ENCODE peak calls at places on chromosomes 4 and X, in four cellular contexts. N is hepatocyte, U is tibial artery, P is endodermal cell. F is an unnamed sample.

GRCh38 chrX:154059231-154059630 is 38.3 kb downstream of the MECP2 start:
- DNase-seq in P (no peak), U (no peak), N (no peak), F (no peak)

GRCh38 chr4:57190651-57191481 is 80.7 kb upstream of the IGFBP7 start:
- DNase-seq in U (no peak), N (peak; percentile 56), P (peak; percentile 94), F (peak; percentile 23)

GRCh38 chrX:24928114-24928513 is 87.7 kb downstream of the ARX start:
- DNase-seq in N (no peak), U (no peak), P (no peak), F (no peak)

GRCh38 chrX:45619290-45619689 is 418.6 kb upstream of the DIPK2B start:
- DNase-seq in N (no peak), U (no peak), P (no peak), F (no peak)

GRCh38 chr4:165874072-165874798 is 1.2 kb downstream of the TLL1 start:
- DNase-seq in N (peak; percentile 8), P (peak; percentile 68), U (no peak), F (peak; percentile 13)

GRCh38 chr4:164977243-164978164 is at the start of gene TRIM61:
- DNase-seq in U (peak; percentile 67), P (peak; percentile 52), N (no peak), F (no peak)

GRCh38 chrX:153728951-153729631 is 4.4 kb downstream of the ABCD1 start:
- DNase-seq in N (no peak), U (no peak), P (no peak), F (no peak)

GRCh38 chrX:81586091-81586490 is 384.2 kb downstream of the SH3BGRL start:
- DNase-seq in U (no peak), P (peak; percentile 48), N (no peak), F (no peak)

GRCh38 chr4:41424541-41424940 is 113.4 kb upstream of the LIMCH1 start:
- DNase-seq in U (no peak), N (no peak), P (no peak), F (no peak)

GRCh38 chrX:115018040-115018647 is 728 bp upstream of the IL13RA2 start:
- DNase-seq in P (peak; percentile 53), U (no peak), N (peak; percentile 25), F (no peak)

GRCh38 chrX:150503898-150504219 is 64.6 kb upstream of the MTM1 start:
- DNase-seq in P (peak; percentile 45), U (no peak), N (no peak), F (peak; percentile 18)

GRCh38 chr4:10944321-10944720 is 259.8 kb upstream of the CLNK start:
- DNase-seq in U (no peak), P (peak; percentile 64), N (peak; percentile 13), F (peak; percentile 61)

GRCh38 chrX:40778861-40779575 is 43.7 kb upstream of the MED14 start:
- DNase-seq in N (no peak), P (no peak), U (no peak), F (peak; percentile 84)

GRCh38 chr4:82469776-82470345 is 39.5 kb downstream of the ENOPH1 start:
- DNase-seq in N (peak; percentile 19), U (no peak), P (peak; percentile 44), F (peak; percentile 45)

GRCh38 chr4:16581117-16581516 is 317.3 kb downstream of the LDB2 start:
- DNase-seq in U (no peak), N (no peak), P (no peak), F (no peak)

GRCh38 chrX:72604112-72604511 is 31.5 kb upstream of the HDAC8 start:
- DNase-seq in U (no peak), P (no peak), N (no peak), F (no peak)

GRCh38 chrX:32289356-32289755 is 922.0 kb downstream of the DMD start:
- DNase-seq in U (no peak), N (no peak), P (no peak), F (no peak)

GRCh38 chrX:102934624-102935023 is 2.4 kb upstream of the RAB40AL start:
- DNase-seq in U (no peak), N (peak; percentile 12), P (peak; percentile 74), F (peak; percentile 12)

GRCh38 chr4:13705521-13706035 is 78.1 kb upstream of the BOD1L1 start:
- DNase-seq in U (no peak), N (peak; percentile 38), P (no peak), F (peak; percentile 55)

GRCh38 chr4:141102367-141102766 is 30.9 kb downstream of the RNF150 start:
- DNase-seq in P (no peak), U (no peak), N (peak; percentile 12), F (peak; percentile 62)

GRCh38 chr4:37620174-37620573 is 66.0 kb downstream of the RELL1 start:
- DNase-seq in N (no peak), P (no peak), U (no peak), F (no peak)

GRCh38 chr4:84503495-84504437 is 4.7 kb upstream of the NKX6-1 start:
- DNase-seq in P (peak; percentile 70), U (no peak), N (peak; percentile 87), F (peak; percentile 72)

DNA sequence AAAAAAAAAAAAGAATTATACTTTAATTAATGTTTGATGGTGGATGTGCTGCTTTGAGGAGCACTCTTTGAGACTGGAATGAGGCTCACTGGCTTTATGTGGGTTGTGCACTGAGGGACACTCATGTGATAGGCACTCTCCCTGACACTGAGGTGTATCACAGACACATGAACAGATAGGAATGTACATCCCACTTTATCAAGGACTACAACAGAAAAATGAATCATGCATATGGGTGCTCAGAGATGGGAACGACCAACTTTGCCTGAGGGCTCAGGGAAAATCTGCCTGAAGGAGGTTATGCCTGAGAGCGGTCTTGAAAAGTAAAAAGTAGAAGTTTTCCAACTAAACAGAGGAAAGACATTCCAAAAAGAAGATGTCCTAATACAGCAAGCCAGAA is 97.7 kb upstream of the RBPJ start:
- DNase-seq in U (no peak), N (no peak), P (no peak), F (peak; percentile 69)
- TF ChIP-seq CTCF in U (no peak), N (no peak), P (no peak), F (no peak)

GRCh38 chr4:7052313-7052712 is 9.1 kb downstream of the TADA2B start:
- DNase-seq in P (no peak), U (no peak), N (no peak), F (no peak)

GRCh38 chr4:7054106-7054880 is 11.1 kb downstream of the TADA2B start:
- DNase-seq in N (no peak), U (no peak), P (peak; percentile 42), F (no peak)

GRCh38 chr4:7055990-7056325 is 11.9 kb downstream of the GRPEL1 start:
- DNase-seq in N (no peak), P (peak; percentile 41), U (peak; percentile 51), F (no peak)

GRCh38 chr4:7052923-7053715 is 9.9 kb downstream of the TADA2B start:
- DNase-seq in N (no peak), P (no peak), U (no peak), F (no peak)

DNA sequence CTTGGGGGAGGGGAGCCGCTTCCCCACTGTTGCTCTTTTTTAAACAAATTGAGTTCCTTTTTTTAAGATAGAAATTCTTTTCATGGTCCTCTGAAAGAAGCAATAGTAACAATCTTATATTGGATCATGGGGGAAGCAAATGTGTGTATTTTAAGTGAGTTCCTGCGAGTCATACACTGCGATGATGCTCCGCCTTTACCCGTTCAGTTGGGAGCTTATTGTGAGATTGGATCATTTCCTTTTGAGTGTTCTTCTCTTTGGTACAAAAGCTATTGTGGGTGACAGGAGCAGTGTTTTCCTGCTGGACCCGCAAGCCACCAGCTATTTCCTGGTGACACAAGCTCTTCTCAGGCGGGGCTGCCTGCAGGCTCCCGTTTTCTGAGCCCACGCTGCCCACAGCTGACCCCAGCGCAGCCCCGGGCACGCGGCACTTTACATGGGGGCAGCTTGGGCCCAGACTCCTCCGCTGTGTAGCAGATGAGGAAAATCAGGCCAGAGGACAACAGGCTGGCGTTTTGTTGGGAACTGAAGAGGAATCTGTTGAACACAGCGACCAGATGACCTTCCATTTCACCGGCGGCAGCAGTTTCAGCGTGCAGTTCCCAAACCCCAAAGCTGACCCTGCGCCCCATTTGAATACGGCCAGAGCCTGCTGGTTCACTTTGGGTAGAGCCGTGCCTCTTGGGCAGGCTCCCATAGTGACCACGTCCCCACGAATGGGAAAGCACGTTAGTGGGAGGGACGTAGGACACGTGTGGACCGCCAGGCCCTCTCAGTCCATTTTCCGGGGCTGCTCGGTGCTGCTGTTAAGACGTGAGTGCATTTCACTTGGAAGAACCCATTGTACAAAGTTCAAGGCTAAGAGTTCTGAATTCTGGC is 12.2 kb downstream of the TADA2B start:
- DNase-seq in N (no peak), P (no peak), U (no peak), F (peak; percentile 37)
- H3K36me3 ChIP-seq in N (no peaks in the 10 kb centered on the region), P (peaks cover 47% of the 10 kb centered on the region), U (peaks cover 38% of the 10 kb centered on the region), F (peaks cover 14% of the 10 kb centered on the region)

DNA sequence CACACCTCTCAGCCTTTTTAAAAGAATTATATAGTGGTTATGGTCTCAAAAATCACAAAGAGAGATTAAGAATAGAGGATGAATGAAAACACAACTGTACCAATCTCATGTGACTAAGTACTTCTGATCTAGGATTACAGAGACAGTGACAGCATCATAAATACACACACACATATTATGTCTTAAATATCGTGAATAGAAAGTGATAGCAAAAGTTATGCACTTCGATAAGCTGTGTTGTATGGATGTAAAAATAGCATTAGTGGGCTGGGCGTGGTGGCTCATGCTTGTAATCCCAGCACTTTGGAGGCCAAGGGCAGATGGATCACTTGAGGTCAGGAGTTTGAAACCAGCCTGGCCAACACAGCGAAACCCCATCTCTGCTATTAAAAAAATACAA is 25.0 kb downstream of the GYPA start:
- DNase-seq in U (no peak), N (no peak), P (no peak), F (no peak)
- H3K4me3 ChIP-seq in U (no peak overlapping the region), N (no peak overlapping the region), P (no peak overlapping the region), F (no peak overlapping the region)

DNA sequence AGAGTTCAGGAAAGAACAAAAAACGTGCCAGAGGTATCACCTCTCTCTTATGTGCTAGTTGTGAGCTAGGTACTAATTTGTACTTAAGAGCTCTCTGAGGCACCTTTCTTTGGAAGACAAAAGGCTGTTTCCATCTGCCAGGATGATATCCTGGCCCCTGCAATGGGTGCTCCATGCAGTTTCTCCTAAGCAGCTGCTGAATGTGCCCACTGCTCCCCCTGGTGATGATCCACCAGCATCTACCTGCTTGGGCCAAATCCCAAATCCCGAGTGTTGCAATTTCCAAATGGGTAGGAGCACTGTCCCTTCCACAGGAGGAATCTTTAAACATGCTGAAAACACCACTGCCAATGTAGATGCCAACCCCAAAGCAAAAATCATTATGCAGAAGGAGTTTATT is 69.4 kb upstream of the C4orf50 start:
- DNase-seq in N (peak; percentile 76), U (peak; percentile 33), P (peak; percentile 89), F (peak; percentile 7)
- TF ChIP-seq CTCF in N (peak; percentile 67), U (no peak), P (peak; percentile 87), F (peak; percentile 28)

DNA sequence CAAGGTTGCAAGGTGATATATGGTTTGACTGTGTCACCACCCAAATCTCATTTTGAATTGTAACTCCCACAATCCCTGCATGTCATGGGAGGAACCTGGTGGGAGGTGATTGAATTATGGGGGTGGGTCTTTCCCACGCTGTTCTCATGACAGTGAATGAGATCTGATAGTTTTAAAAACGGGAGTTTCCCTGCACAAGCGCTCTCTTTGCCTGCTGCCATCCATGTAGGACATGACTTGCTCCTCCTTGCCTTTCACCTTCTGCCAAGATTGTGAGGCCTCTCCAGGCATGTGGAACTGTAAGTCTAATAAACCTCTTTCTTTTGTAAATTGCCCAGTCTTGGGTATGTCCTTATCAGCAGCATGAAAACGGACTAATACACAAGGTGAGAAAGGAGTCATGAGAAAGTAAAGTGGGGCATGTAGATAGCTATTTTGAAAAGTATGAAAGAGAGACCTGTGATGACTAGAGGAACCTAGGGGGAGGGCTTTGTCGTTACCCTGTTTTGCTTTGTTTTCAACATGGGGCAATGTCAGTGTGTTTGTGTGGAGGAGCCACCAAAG is 6.3 kb downstream of the ZBTB49 start:
- DNase-seq in U (no peak), N (no peak), P (no peak), F (no peak)
- H3K36me3 ChIP-seq in U (no peaks in the 10 kb centered on the region), N (no peaks in the 10 kb centered on the region), P (peaks cover 7% of the 10 kb centered on the region), F (peaks cover 2% of the 10 kb centered on the region)

GRCh38 chr4:39456946-39457763 is 1.6 kb downstream of the RPL9 start:
- DNase-seq in N (no peak), P (no peak), U (no peak), F (no peak)
- H3K4me3 ChIP-seq in N (peak overlapping the region; percentile 68), P (peak overlapping the region; percentile 94), U (peak overlapping the region; percentile 88), F (peak overlapping the region; percentile 90)